ENCODE peak calls at places on chromosomes 2 and 18, in six cellular contexts. Y is breast epithelium; U is uterus; J is astrocyte; R is pancreas; Z is CD4-positive, alpha-beta T cell. C is an unnamed sample.

GRCh38 chr2:4628931-4629565 is 925.7 kb downstream of the DCDC2C start:
- DNase-seq in Y (no peak), U (no peak), J (no peak), R (no peak), Z (no peak), C (no peak)

GRCh38 chr2:64826703-64827102 is 162.5 kb upstream of the SLC1A4 start:
- DNase-seq in Y (no peak), U (no peak), J (no peak), R (no peak), Z (no peak), C (no peak)

GRCh38 chr2:6434396-6434795 is 431.3 kb downstream of the CMPK2 start:
- DNase-seq in Y (no peak), U (no peak), J (no peak), R (no peak), Z (no peak), C (no peak)

GRCh38 chr2:213285404-213285803 is 1.1 kb downstream of the SPAG16 start:
- DNase-seq in Y (no peak), U (no peak), J (no peak), R (no peak), Z (no peak), C (no peak)

GRCh38 chr2:38668787-38669479 is 3.0 kb downstream of the GALM start:
- DNase-seq in Y (peak; percentile 33), U (no peak), J (no peak), R (no peak), Z (no peak), C (no peak)

GRCh38 chr2:185979546-185980071 is 241.0 kb downstream of the FSIP2 start:
- DNase-seq in Y (no peak), U (no peak), J (peak; percentile 58), R (no peak), Z (no peak), C (peak; percentile 8)

GRCh38 chr18:58493516-58494253 is 135.2 kb downstream of the ALPK2 start:
- DNase-seq in Y (peak; percentile 81), U (peak; percentile 82), J (peak; percentile 63), R (peak; percentile 68), Z (peak; percentile 56), C (peak; percentile 64)

GRCh38 chr2:98607104-98607503 is 1.2 kb downstream of the COA5 start:
- DNase-seq in Y (no peak), U (no peak), J (no peak), R (no peak), Z (no peak), C (no peak)

DNA sequence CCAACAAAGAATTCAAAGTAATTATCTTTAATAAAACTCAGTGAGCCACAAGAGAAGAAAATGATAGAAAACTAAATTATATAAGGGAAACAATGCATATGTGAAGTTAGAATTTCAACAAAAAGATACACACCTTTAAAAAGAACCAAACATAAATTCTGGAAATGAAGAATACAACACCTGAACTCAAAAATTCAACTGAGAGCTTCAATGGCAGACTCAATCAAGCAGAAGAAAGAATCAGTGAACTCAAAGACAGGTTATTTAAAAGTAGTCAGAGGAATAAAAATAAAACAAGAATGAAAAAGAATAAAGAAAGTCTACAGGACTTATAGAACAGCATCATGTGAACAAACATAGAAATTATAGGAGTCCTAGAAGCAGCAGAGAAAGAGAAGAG is 73.4 kb downstream of the L3MBTL4 start:
- DNase-seq in Y (no peak), U (no peak), J (no peak), R (no peak), Z (no peak), C (no peak)
- H3K9me3 ChIP-seq in Y (peaks cover 38% of the 10 kb centered on the region), U (peaks cover 3% of the 10 kb centered on the region), J (no peaks in the 10 kb centered on the region), R (no peaks in the 10 kb centered on the region), Z (peaks cover 18% of the 10 kb centered on the region), C (no peaks in the 10 kb centered on the region)

DNA sequence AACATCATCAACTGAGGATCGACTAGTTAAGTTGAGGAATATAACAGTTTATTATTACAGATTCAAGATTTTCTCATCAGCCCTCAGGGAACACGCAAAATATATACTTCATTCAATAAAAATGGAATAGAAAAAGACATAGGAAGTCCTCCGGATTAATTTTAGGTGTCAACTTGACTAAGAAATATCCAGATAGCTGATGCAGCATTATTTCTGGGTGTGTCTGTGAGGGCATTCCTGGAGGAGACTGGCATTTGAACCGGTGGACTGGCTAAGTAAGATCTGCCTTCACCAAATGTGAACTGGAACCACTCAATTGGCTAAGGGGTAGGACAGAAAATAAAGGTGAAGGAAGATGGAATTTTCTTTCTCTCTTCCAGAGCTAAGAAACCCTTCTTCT is 845.3 kb downstream of the SOCS6 start:
- DNase-seq in Y (no peak), U (no peak), J (no peak), R (no peak), Z (no peak), C (no peak)
- H3K9me3 ChIP-seq in Y (no peaks in the 10 kb centered on the region), U (no peaks in the 10 kb centered on the region), J (no peaks in the 10 kb centered on the region), R (no peaks in the 10 kb centered on the region), Z (no peaks in the 10 kb centered on the region), C (no peaks in the 10 kb centered on the region)

DNA sequence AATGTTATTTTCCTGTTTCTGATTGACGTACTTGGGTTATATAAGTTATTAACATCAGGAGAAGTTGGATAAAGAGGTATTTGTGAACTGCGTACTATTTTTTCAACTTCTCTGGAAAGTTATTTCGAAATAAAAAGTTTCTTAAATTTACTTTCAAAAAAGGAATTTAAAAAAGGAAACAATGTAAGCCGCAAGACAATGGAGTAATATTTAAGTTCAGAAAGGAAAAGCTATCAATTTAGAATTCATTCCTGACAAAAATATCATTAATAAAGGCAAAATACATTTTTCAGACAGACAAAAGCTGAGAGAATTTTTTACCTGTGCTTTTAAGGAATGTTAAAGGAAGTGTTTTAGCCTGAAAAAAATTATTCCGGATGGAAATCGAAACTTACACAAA is 47.7 kb downstream of the RAB10 start:
- DNase-seq in Y (no peak), U (no peak), J (no peak), R (no peak), Z (no peak), C (no peak)
- H3K9me3 ChIP-seq in Y (peaks cover 10% of the 10 kb centered on the region), U (no peaks in the 10 kb centered on the region), J (no peaks in the 10 kb centered on the region), R (no peaks in the 10 kb centered on the region), Z (peaks cover 15% of the 10 kb centered on the region), C (peaks cover 28% of the 10 kb centered on the region)

GRCh38 chr2:129761569-129762021 is 217.9 kb upstream of the RAB6C start:
- DNase-seq in Y (no peak), U (no peak), J (no peak), R (no peak), Z (no peak), C (no peak)
- H3K9me3 ChIP-seq in Y (no peaks in the 10 kb centered on the region), U (no peaks in the 10 kb centered on the region), J (no peaks in the 10 kb centered on the region), R (no peaks in the 10 kb centered on the region), Z (no peaks in the 10 kb centered on the region), C (no peaks in the 10 kb centered on the region)